ENCODE peak calls at places on chromosomes 11 and 22, in seven cellular contexts. P, J, K, E, O, D and C are unnamed samples.
A peak's percentile ranks its signal among the peaks of the same experiment; 100 is the strongest.

GRCh38 chr11:131686836-131687235 is 316.4 kb downstream of the NTM start:
- DNase-seq in K (no peak), J (no peak), E (no peak), O (no peak), P (no peak), D (no peak), C (no peak)

GRCh38 chr22:49797706-49798105 is 30.0 kb downstream of the BRD1 start:
- DNase-seq in K (no peak), P (no peak), E (no peak), D (no peak), J (no peak), O (no peak), C (no peak)

GRCh38 chr11:44611687-44612437 is 46.4 kb downstream of the CD82 start:
- DNase-seq in D (no peak), E (no peak), K (no peak), J (no peak), O (no peak), P (no peak), C (no peak)

GRCh38 chr11:44589301-44589700 is 23.8 kb downstream of the CD82 start:
- DNase-seq in O (no peak), P (no peak), J (no peak), K (no peak), D (no peak), E (peak; percentile 70), C (peak; percentile 9)

GRCh38 chr11:121654506-121655480 is 202.0 kb upstream of the SORL1-AS1 start:
- DNase-seq in O (no peak), P (no peak), E (peak; percentile 25), K (peak; percentile 63), J (no peak), D (peak; percentile 72), C (no peak)

GRCh38 chr11:71357414-71357813 is 90.8 kb downstream of the DHCR7 start:
- DNase-seq in D (no peak), P (no peak), J (no peak), E (no peak), K (no peak), O (no peak), C (no peak)

GRCh38 chr11:2837096-2837601 is 48.4 kb downstream of the CDKN1C start:
- DNase-seq in O (no peak), J (peak; percentile 61), P (peak; percentile 52), K (peak; percentile 42), E (peak; percentile 37), D (peak; percentile 50), C (no peak)

GRCh38 chr22:24875862-24876506 is 70.0 kb downstream of the SGSM1 start:
- DNase-seq in E (peak; percentile 23), D (peak; percentile 5), O (no peak), J (no peak), K (peak; percentile 46), P (no peak), C (no peak)

GRCh38 chr11:12516387-12517110 is 139.2 kb downstream of the PARVA start:
- DNase-seq in O (no peak), J (no peak), K (no peak), P (no peak), E (no peak), D (no peak), C (no peak)

GRCh38 chr22:30197389-30197788 is 49.2 kb downstream of the LIF start:
- DNase-seq in E (no peak), J (no peak), P (no peak), O (no peak), D (no peak), K (no peak), C (no peak)

GRCh38 chr22:30267382-30268302 is 991 bp upstream of the OSM start:
- DNase-seq in O (no peak), D (no peak), J (no peak), P (no peak), K (no peak), E (no peak), C (no peak)

GRCh38 chr11:19913236-19913892 is 200.7 kb downstream of the NAV2 start:
- DNase-seq in E (no peak), K (peak; percentile 55), O (no peak), J (no peak), P (no peak), D (peak; percentile 62), C (no peak)

GRCh38 chr11:83159901-83160865 is 3.3 kb downstream of the PCF11 start:
- DNase-seq in D (peak; percentile 57), J (no peak), K (peak; percentile 55), P (no peak), E (peak; percentile 67), O (no peak), C (peak; percentile 3)

GRCh38 chr11:67504950-67505561 is at the start of gene PITPNM1:
- DNase-seq in D (peak; percentile 25), J (no peak), O (no peak), P (peak; percentile 46), K (peak; percentile 69), E (peak; percentile 39), C (no peak)

GRCh38 chr22:25709758-25710157 is 32.2 kb upstream of the MYO18B start:
- DNase-seq in J (no peak), K (no peak), D (no peak), P (no peak), O (no peak), E (no peak), C (no peak)

GRCh38 chr11:124876818-124877630 is 11.8 kb downstream of the ROBO3 start:
- DNase-seq in P (no peak), J (no peak), O (no peak), K (no peak), D (no peak), E (no peak), C (no peak)

GRCh38 chr11:119607726-119608125 is 121.3 kb downstream of the NECTIN1 start:
- DNase-seq in K (no peak), O (no peak), D (no peak), J (no peak), E (no peak), P (no peak), C (no peak)

DNA sequence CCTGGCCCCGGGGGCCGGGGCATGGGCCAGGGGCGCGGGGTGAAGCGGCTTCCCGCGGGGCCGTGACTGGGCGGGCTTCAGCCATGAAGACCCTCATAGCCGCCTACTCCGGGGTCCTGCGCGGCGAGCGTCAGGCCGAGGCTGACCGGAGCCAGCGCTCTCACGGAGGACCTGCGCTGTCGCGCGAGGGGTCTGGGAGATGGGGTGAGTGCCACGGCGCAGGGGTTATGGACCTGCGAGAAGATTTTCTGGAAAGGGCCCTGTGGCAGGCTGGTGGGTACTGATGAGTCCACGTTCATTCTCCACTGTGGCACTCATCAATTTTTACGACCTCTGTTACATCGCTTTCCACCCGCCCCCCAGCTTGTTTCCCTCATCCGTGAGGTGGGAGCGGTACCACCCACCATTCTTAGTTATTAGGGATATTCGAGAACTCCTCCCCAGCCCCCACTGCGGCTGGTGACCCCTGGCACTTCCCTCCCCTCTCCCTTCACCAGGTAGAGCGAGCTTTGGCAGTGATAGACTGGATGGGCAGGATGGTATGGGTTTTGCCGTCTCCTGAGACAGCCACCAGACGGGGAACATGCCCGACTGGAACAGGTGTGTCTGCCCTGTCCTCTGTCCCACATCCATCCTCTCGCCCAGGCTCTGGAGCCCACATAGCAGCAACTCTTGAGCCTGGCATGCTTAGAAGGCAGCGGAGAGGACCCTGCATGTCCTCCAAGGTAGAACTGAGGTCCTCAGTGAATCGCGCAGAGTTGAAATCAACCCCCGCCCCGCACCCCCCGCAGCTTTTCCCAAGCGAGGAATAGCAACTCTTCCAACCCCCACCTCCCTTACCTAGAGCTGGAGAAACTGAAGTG is 562 bp downstream of the DGAT2 start:
- DNase-seq in J (no peak), K (no peak), D (no peak), E (no peak), O (no peak), P (no peak), C (no peak)
- H3K4me3 ChIP-seq in J (peak overlapping the region; percentile 38), K (peak overlapping the region; percentile 35), D (peak overlapping the region; percentile 65), E (peak overlapping the region; percentile 42), O (peak overlapping the region; percentile 51), P (peak overlapping the region; percentile 41), C (peak overlapping the region; percentile 38)

DNA sequence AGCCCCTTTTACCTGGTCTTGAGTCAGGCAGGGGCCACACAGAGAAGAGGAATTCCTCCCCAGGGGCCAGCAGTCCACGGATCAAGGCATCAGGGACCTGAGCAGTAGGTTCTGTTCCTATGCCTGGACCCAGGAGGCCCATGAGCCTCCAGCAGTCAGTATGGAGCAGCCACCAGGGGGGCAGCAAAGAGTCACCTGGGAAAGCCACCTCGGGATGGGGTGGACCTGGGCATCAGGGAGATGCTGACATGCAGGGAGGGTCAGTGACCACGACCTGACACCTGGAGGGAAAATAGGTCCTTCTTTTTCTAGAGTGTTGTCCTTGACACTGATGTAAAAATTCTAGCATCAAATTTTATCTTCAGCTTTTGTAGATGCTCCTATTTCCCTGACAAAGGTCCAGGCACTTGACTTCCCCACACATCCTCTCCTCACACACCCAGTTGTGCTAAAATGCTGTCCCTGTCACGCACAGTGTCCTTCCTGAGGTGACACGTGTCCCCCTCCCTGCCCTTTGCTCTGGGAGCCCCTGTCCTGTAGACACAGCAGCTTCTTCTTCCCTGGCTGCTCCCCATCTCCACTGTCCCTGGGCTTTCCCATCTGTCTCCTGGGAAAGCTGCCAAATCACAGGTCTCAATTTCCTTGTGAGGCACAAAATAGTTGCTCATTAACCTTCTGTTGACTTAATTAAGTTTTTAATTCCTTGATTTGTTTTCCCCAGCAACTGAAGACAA is 70.0 kb upstream of the IGLL5 start:
- DNase-seq in D (no peak), E (no peak), K (no peak), P (no peak), J (no peak), O (no peak), C (no peak)
- TF ChIP-seq CTCF in D (no peak), E (no peak), K (no peak), P (no peak), J (no peak), O (no peak), C (no peak)

DNA sequence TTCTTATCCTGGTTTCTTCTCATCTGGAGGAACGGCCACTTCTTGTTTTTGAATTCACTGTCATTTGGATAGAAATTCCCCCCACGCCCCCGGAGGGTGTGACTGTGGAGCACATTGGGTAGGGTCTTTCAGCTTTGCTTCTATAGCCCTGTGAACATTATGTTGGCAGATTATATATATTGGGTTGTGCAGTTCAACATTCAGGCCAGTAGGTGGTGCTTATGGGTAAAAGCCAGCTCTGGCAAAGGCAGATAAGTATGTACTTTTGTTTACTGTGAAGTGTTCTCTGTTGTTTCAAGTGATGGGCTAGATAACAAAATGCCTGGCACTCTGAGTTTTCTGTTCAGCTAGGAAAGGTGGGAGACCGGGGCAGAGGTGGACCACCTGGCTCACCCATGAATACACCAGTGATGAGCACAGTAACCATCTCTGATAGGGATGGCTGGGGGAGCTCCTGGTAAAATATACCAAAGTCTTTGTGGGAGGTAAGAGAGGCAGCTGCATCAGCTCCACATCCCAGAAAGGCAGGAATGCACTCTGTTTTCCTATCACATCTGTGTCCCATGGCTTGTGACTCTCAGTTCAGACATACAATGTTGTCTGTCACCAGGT is 1348.2 kb upstream of the RAG2 start:
- DNase-seq in D (peak; percentile 41), P (no peak), E (peak; percentile 72), O (no peak), J (no peak), K (peak; percentile 75), C (peak; percentile 32)
- H3K4me3 ChIP-seq in D (no peak overlapping the region), P (no peak overlapping the region), E (no peak overlapping the region), O (no peak overlapping the region), J (no peak overlapping the region), K (no peak overlapping the region), C (no peak overlapping the region)

DNA sequence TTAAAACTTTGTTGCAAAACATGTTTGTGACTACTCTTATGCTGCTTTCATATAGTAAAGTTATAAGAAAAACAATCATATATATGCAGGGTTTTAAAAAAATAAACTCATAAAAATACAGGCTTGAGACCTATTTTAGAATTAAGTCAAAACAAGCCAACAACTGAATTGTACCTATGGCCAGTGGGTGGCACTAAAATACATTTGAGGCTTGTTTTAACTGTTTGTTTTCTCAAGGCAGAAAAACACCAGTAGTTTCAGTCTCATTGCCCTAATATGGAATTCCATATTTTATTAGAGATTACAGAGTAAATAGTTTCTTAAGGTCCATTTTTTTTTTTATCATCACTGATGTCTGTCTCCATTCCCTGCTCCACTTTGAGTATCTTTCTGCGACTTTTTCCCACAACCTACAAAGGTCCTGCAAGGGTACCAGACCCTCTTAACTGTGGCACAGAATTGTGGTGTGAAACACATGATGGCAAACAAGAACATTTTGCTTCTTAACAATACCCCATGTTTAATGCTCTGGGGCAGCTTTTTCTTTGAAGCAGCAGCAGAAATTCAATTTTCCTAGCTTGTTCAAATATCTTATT is 8.5 kb upstream of the CCDC89 start:
- DNase-seq in P (no peak), D (peak; percentile 70), J (no peak), O (no peak), E (peak; percentile 78), K (peak; percentile 70), C (peak; percentile 40)
- TF ChIP-seq CTCF in P (no peak), D (peak; percentile 60), J (peak; percentile 42), O (peak; percentile 60), E (peak; percentile 56), K (peak; percentile 63), C (peak; percentile 36)